ENCODE peak calls at places on chromosomes 6 and 20, in ten cellular contexts. Z is psoas muscle, B is heart right ventricle, F is mucosa of descending colon, O is HCT116, K is OCI-LY7, H is pancreas, L is Peyer's patch, U is PC-9, D is tibial nerve. G is an unnamed sample. For H3K9me3 and H3K36me3, the result is how much of the 10 kb centered on the place peaks cover.

GRCh38 chr6:155227076-155227475 is 36.7 kb upstream of the CLDN20 start:
- DNase-seq in Z (no peak), B (no peak), F (no peak), O (no peak), K (no peak), H (no peak), L (no peak), U (no peak), D (no peak), G (no peak)

GRCh38 chr20:17822039-17822438 is 122.3 kb downstream of the BANF2 start:
- DNase-seq in Z (no peak), B (no peak), F (peak), O (no peak), K (peak), H (no peak), L (peak), U (peak), D (no peak), G (peak)

GRCh38 chr20:13995841-13996240 is 525 bp downstream of the MACROD2 start:
- DNase-seq in Z (peak), B (peak), F (peak), O (no peak), K (no peak), H (peak), L (peak), U (peak), D (no peak), G (peak)

GRCh38 chr6:96659084-96659845 is 96.3 kb downstream of the FHL5 start:
- DNase-seq in Z (no peak), B (no peak), F (no peak), O (no peak), K (no peak), H (no peak), L (no peak), U (no peak), D (no peak), G (no peak)

GRCh38 chr20:10366898-10367419 is 67.1 kb downstream of the MKKS start:
- DNase-seq in Z (no peak), B (no peak), F (no peak), O (no peak), K (no peak), H (no peak), L (no peak), U (no peak), D (no peak), G (no peak)

GRCh38 chr20:52993091-52993490 is 20.9 kb downstream of the TSHZ2 start:
- DNase-seq in Z (no peak), B (no peak), F (no peak), O (no peak), K (no peak), H (no peak), L (no peak), U (no peak), D (no peak), G (no peak)

GRCh38 chr6:167766986-167767714 is 59.6 kb upstream of the AFDN start:
- DNase-seq in Z (peak), B (no peak), F (no peak), O (no peak), K (no peak), H (no peak), L (peak), U (no peak), D (no peak), G (no peak)

GRCh38 chr20:43843096-43843964 is 71.3 kb upstream of the TOX2 start:
- DNase-seq in Z (no peak), B (no peak), F (no peak), O (no peak), K (no peak), H (no peak), L (no peak), U (peak), D (no peak), G (no peak)

GRCh38 chr20:41598719-41599118 is 19.5 kb downstream of the CHD6 start:
- DNase-seq in Z (no peak), B (no peak), F (no peak), O (no peak), K (no peak), H (no peak), L (no peak), U (no peak), D (no peak), G (no peak)

GRCh38 chr6:52672422-52673025 is 1.6 kb downstream of the TMEM14A start:
- DNase-seq in Z (no peak), B (no peak), F (no peak), O (peak), K (no peak), H (no peak), L (no peak), U (peak), D (no peak), G (no peak)

GRCh38 chr20:56513096-56513806 is 11.3 kb upstream of the FAM209A start:
- DNase-seq in Z (no peak), B (no peak), F (no peak), O (no peak), K (no peak), H (no peak), L (no peak), U (no peak), D (no peak), G (no peak)

GRCh38 chr6:5672581-5673011 is 334.1 kb downstream of the NRN1 start:
- DNase-seq in Z (peak), B (no peak), F (no peak), O (no peak), K (no peak), H (no peak), L (no peak), U (no peak), D (no peak), G (no peak)

GRCh38 chr20:6178537-6178936 is 55.7 kb upstream of the FERMT1 start:
- DNase-seq in Z (no peak), B (no peak), F (peak), O (peak), K (peak), H (no peak), L (no peak), U (no peak), D (no peak), G (no peak)

GRCh38 chr6:128696651-128697391 is 176.4 kb upstream of the PTPRK start:
- DNase-seq in Z (no peak), B (no peak), F (no peak), O (peak), K (no peak), H (no peak), L (no peak), U (peak), D (no peak), G (no peak)

GRCh38 chr20:43938932-43939761 is 24.5 kb downstream of the TOX2 start:
- DNase-seq in Z (peak), B (no peak), F (peak), O (no peak), K (no peak), H (no peak), L (no peak), U (peak), D (peak), G (peak)

DNA sequence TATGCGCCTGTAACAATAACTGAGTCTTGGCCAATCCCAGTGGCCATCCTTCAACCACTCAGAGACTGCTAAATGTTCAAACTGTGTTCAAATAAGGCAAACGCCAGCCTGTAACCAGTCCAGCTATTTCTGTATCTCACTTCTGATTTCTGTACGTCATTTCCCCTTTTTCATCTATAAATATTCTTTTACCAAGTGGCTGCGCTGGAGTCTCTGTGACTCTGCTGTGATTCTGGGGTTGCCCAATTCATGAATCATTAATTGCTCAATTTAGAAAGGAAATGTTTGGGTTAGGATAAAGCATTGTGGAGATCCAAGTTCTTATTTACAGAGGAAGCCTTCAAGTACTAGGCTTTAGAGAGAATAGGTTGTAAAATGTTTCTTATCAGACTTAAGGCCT is 89.8 kb upstream of the UST start:
- DNase-seq in Z (no peak), B (no peak), F (peak), O (no peak), K (no peak), H (no peak), L (no peak), U (no peak), D (no peak), G (no peak)
- H3K9me3 ChIP-seq in Z (under half), B (under half), F (under half), O (under half), K (under half), H (under half), L (under half), U (under half), D (under half), G (under half)

DNA sequence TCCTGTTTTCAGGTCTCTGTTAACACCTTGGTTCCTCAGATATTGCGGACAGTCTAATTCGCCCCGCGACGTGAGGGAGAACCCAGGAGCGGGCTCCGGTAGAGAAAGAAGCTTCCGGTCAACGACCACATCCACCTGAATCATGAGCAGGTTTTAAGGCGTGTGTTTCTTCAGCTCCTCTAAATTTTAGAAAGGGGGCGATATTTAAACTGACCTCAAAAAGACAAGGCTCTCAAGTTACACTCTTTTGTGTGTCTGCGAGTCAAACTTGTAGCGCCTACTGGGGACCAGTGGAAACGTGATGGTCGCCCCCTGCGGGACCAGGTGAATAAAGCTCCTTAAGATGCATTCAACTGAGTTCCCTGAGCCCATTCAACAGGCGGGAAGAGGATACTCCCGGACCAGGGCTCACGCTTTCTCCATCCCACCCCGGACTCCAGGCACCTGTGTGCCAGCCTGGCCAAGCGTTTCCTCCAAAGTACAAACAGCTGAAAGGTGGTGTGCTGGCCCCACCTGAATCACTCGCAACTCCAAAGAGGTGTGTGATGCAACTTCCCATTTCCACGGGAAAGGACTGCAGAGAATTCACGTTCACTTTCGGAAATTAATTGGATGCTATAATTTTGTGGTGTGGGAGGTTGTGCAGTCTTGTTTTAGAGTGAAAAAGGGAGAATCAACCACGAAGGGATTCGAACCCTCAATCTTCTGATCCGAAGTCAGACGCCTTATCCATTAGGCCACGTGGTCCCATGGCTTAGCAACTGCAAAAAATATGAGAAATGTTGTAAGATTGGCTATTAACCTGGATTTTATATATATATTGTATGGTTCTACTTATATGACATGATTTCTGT is 17.0 kb downstream of the GPX5 start:
- DNase-seq in Z (no peak), B (no peak), F (peak), O (peak), K (peak), H (peak), L (peak), U (peak), D (no peak), G (peak)
- TF ChIP-seq CTCF in Z (no peak), B (no peak), F (no peak), O (peak), K (peak), H (peak), L (no peak), U (peak), D (no peak), G (peak)

DNA sequence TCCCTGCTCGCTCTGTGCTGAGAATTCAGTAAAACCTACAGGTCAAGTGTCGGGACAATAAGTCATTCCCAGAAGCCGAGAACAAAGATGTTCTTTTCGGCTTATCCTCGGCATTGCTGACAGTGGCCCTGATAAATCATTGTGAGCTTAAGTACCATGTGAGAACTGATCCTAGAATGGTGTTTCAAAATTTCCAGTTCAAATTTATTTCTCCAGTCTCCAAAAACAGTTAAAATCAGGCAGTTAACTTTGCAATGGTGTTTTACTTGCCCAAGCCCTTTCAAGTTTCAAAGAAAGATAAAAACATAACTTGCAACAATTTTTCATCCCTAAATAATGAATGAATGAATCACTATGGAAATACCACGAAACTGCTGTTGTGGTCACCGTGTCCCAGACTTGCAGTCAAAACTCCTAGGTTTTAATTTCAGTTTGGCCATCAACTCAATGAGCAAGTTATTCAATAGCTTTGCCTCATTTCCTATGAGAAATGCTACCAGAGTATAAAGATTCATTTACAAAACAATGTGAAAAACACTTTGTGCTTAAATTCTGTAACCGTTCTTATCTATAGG is 4.3 kb downstream of the ATP5F1E start:
- DNase-seq in Z (no peak), B (no peak), F (no peak), O (no peak), K (no peak), H (no peak), L (no peak), U (no peak), D (no peak), G (no peak)
- H3K36me3 ChIP-seq in Z (half or more), B (under half), F (under half), O (half or more), K (half or more), H (under half), L (under half), U (half or more), D (under half), G (under half)

GRCh38 chr6:18119236-18119635 is 3.2 kb downstream of the NHLRC1 start:
- DNase-seq in Z (no peak), B (no peak), F (peak), O (no peak), K (no peak), H (no peak), L (peak), U (no peak), D (no peak), G (no peak)
- H3K9me3 ChIP-seq in Z (under half), B (under half), F (under half), O (under half), K (under half), H (under half), L (under half), U (under half), D (under half), G (under half)

GRCh38 chr6:111668410-111668809 is 62.7 kb upstream of the TRAF3IP2 start:
- DNase-seq in Z (no peak), B (no peak), F (no peak), O (no peak), K (no peak), H (no peak), L (no peak), U (no peak), D (no peak), G (no peak)
- TF ChIP-seq CTCF in Z (peak), B (peak), F (no peak), O (no peak), K (no peak), H (no peak), L (no peak), U (peak), D (no peak), G (peak)

GRCh38 chr6:152343735-152344360 is 293.3 kb downstream of the SYNE1 start:
- DNase-seq in Z (no peak), B (peak), F (no peak), O (no peak), K (no peak), H (no peak), L (no peak), U (no peak), D (no peak), G (no peak)
- H3K36me3 ChIP-seq in Z (half or more), B (under half), F (under half), O (under half), K (under half), H (half or more), L (under half), U (under half), D (under half), G (under half)

GRCh38 chr20:59645316-59645715 is 41.0 kb downstream of the PHACTR3 start:
- DNase-seq in Z (no peak), B (no peak), F (no peak), O (no peak), K (no peak), H (no peak), L (no peak), U (no peak), D (no peak), G (no peak)
- H3K9me3 ChIP-seq in Z (under half), B (under half), F (under half), O (under half), K (under half), H (under half), L (under half), U (under half), D (under half), G (under half)